ENCODE peak calls at places on chromosomes 13 and 19, in eight cellular contexts. T is OCI-LY7, N is cardiac muscle cell, D is Peyer's patch, S is heart left ventricle, J is IMR-90, G is ascending aorta, F is ovary. B is an unnamed sample.

GRCh38 chr19:18128044-18128443 is 24.9 kb upstream of the PIK3R2 start:
- DNase-seq in N (no peak), S (no peak), D (no peak), T (no peak), J (peak; percentile 33), G (no peak), F (no peak), B (no peak)

GRCh38 chr19:50191270-50191669 is 12.2 kb upstream of the MYH14 start:
- DNase-seq in S (no peak), T (no peak), N (no peak), F (no peak), G (no peak), D (no peak), J (no peak), B (no peak)

GRCh38 chr13:83798731-83799130 is 83.5 kb downstream of the SLITRK1 start:
- DNase-seq in T (no peak), S (no peak), N (peak; percentile 12), J (peak; percentile 37), F (no peak), D (no peak), G (no peak), B (no peak)

GRCh38 chr19:40177286-40178070 is 13.7 kb upstream of the MAP3K10 start:
- DNase-seq in F (no peak), S (no peak), T (no peak), D (no peak), J (no peak), N (no peak), G (no peak), B (no peak)

GRCh38 chr13:102399791-102400618 is 1.8 kb downstream of the FGF14 start:
- DNase-seq in N (no peak), J (no peak), D (no peak), G (no peak), S (peak; percentile 11), T (no peak), F (no peak), B (no peak)

GRCh38 chr19:49570997-49571676 is 9.2 kb downstream of the NOSIP start:
- DNase-seq in J (no peak), D (peak; percentile 74), N (no peak), T (peak; percentile 42), G (no peak), F (no peak), S (no peak), B (no peak)

GRCh38 chr13:106464076-106464475 is 71.4 kb downstream of the EFNB2 start:
- DNase-seq in D (no peak), F (no peak), J (no peak), S (no peak), N (peak; percentile 59), G (no peak), T (no peak), B (no peak)

GRCh38 chr13:61110804-61111203 is 304.8 kb downstream of the PCDH20 start:
- DNase-seq in G (no peak), F (no peak), S (no peak), T (no peak), D (no peak), N (no peak), J (no peak), B (no peak)

GRCh38 chr19:54707932-54708331 is 16.3 kb upstream of the KIR3DL3 start:
- DNase-seq in N (no peak), F (no peak), T (peak; percentile 9), J (no peak), S (no peak), D (peak; percentile 65), G (no peak), B (no peak)

GRCh38 chr13:72204291-72204690 is 337.3 kb upstream of the DACH1 start:
- DNase-seq in N (no peak), S (no peak), D (no peak), G (no peak), J (no peak), F (no peak), T (no peak), B (no peak)

GRCh38 chr19:34350161-34350561 is 14.8 kb upstream of the GPI start:
- DNase-seq in S (no peak), D (peak; percentile 69), N (no peak), J (peak; percentile 43), T (peak; percentile 28), F (peak; percentile 3), G (no peak), B (peak; percentile 98)

GRCh38 chr19:27821418-27822018 is 1391.4 kb downstream of the UQCRFS1 start:
- DNase-seq in N (no peak), J (no peak), D (no peak), S (no peak), T (no peak), F (no peak), G (no peak), B (no peak)

GRCh38 chr13:111051041-111051440 is 64.1 kb upstream of the ARHGEF7 start:
- DNase-seq in D (no peak), T (no peak), J (no peak), S (no peak), F (no peak), N (no peak), G (no peak), B (no peak)

GRCh38 chr13:48012668-48013067 is 11.6 kb upstream of the SUCLA2 start:
- DNase-seq in T (no peak), S (no peak), D (no peak), G (no peak), N (no peak), F (no peak), J (no peak), B (no peak)

GRCh38 chr13:75762066-75762937 is 126.2 kb downstream of the LMO7 start:
- DNase-seq in G (no peak), F (no peak), D (peak; percentile 50), T (no peak), S (no peak), J (peak; percentile 63), N (no peak), B (peak; percentile 3)

GRCh38 chr19:14916848-14917247 is 24.4 kb upstream of the OR7C2 start:
- DNase-seq in G (no peak), J (no peak), N (no peak), D (no peak), F (no peak), T (peak; percentile 4), S (no peak), B (no peak)

GRCh38 chr13:63628310-63628709 is 2212.7 kb upstream of the PCDH20 start:
- DNase-seq in G (no peak), D (no peak), T (no peak), N (no peak), F (no peak), S (no peak), J (no peak), B (no peak)

GRCh38 chr19:33278023-33278402 is 24.3 kb downstream of the CEBPA start:
- DNase-seq in J (no peak), S (no peak), N (no peak), T (no peak), G (no peak), F (no peak), D (no peak), B (no peak)

GRCh38 chr13:95709101-95709500 is 32.2 kb downstream of the DNAJC3 start:
- DNase-seq in N (peak; percentile 54), J (no peak), S (no peak), D (no peak), T (no peak), F (no peak), G (no peak), B (no peak)

GRCh38 chr13:98780972-98781869 is 28.7 kb upstream of the SLC15A1 start:
- DNase-seq in F (no peak), G (no peak), S (no peak), J (no peak), D (peak; percentile 33), T (no peak), N (no peak), B (no peak)

GRCh38 chr13:98782654-98783053 is 30.2 kb upstream of the SLC15A1 start:
- DNase-seq in J (no peak), N (peak; percentile 67), F (no peak), S (no peak), T (no peak), D (peak; percentile 21), G (no peak), B (no peak)

GRCh38 chr13:98783856-98784478 is 31.5 kb upstream of the SLC15A1 start:
- DNase-seq in J (no peak), G (no peak), T (no peak), F (no peak), N (no peak), D (peak; percentile 25), S (no peak), B (no peak)

GRCh38 chr13:98780451-98780850 is 28.0 kb upstream of the SLC15A1 start:
- DNase-seq in G (no peak), N (no peak), D (no peak), T (no peak), F (no peak), S (no peak), J (no peak), B (no peak)

GRCh38 chr13:98781905-98782304 is 29.4 kb upstream of the SLC15A1 start:
- DNase-seq in F (no peak), S (no peak), N (no peak), J (no peak), T (no peak), D (peak; percentile 11), G (no peak), B (no peak)
- H3K4me1 ChIP-seq in F (no peaks in the 10 kb centered on the region), S (no peaks in the 10 kb centered on the region), N (no peaks in the 10 kb centered on the region), J (no peaks in the 10 kb centered on the region), T (no peaks in the 10 kb centered on the region), D (no peaks in the 10 kb centered on the region), G (no peaks in the 10 kb centered on the region), B (no peaks in the 10 kb centered on the region)

GRCh38 chr19:36748431-36749275 is 24.0 kb downstream of the ZNF850 start:
- DNase-seq in J (no peak), T (no peak), G (no peak), S (no peak), D (no peak), F (no peak), N (no peak), B (no peak)
- H3K36me3 ChIP-seq in J (peaks cover 43% of the 10 kb centered on the region), T (peaks cover 86% of the 10 kb centered on the region), G (peaks cover 98% of the 10 kb centered on the region), S (peaks cover 38% of the 10 kb centered on the region), D (peaks cover 56% of the 10 kb centered on the region), F (peaks cover 2% of the 10 kb centered on the region), N (peaks cover 58% of the 10 kb centered on the region), B (peaks cover 27% of the 10 kb centered on the region)

GRCh38 chr13:33284916-33285315 is 639 bp downstream of the STARD13 start:
- DNase-seq in G (no peak), D (no peak), F (no peak), J (no peak), S (no peak), T (no peak), N (peak; percentile 39), B (no peak)

GRCh38 chr13:33289966-33290365 is 4.4 kb upstream of the STARD13 start:
- DNase-seq in J (peak; percentile 66), T (no peak), D (no peak), N (no peak), S (no peak), F (no peak), G (no peak), B (no peak)

GRCh38 chr13:33286143-33286542 is 588 bp upstream of the STARD13 start:
- DNase-seq in T (no peak), D (no peak), N (peak; percentile 48), F (no peak), G (no peak), J (no peak), S (no peak), B (no peak)

GRCh38 chr13:33285420-33286124 is at the start of gene STARD13:
- DNase-seq in G (peak; percentile 92), T (no peak), J (peak; percentile 98), F (peak; percentile 93), D (peak; percentile 91), N (peak; percentile 98), S (peak; percentile 96), B (no peak)

GRCh38 chr13:33287142-33287882 is 1.8 kb upstream of the STARD13 start:
- DNase-seq in J (no peak), G (no peak), T (no peak), S (no peak), N (no peak), F (no peak), D (no peak), B (no peak)
- H3K4me1 ChIP-seq in J (peaks cover 14% of the 10 kb centered on the region), G (peaks cover 22% of the 10 kb centered on the region), T (no peaks in the 10 kb centered on the region), S (peaks cover 10% of the 10 kb centered on the region), N (peaks cover 17% of the 10 kb centered on the region), F (no peaks in the 10 kb centered on the region), D (no peaks in the 10 kb centered on the region), B (peaks cover 7% of the 10 kb centered on the region)

GRCh38 chr13:40756042-40756441 is 14.9 kb downstream of the MRPS31 start:
- DNase-seq in N (no peak), T (no peak), F (no peak), J (no peak), D (no peak), G (no peak), S (no peak), B (no peak)
- H3K36me3 ChIP-seq in N (peaks cover 35% of the 10 kb centered on the region), T (peaks cover 80% of the 10 kb centered on the region), F (no peaks in the 10 kb centered on the region), J (peaks cover 16% of the 10 kb centered on the region), D (peaks cover 57% of the 10 kb centered on the region), G (peaks cover 78% of the 10 kb centered on the region), S (peaks cover 95% of the 10 kb centered on the region), B (peaks cover 55% of the 10 kb centered on the region)

B was measured in CD4-positive, CD25-positive, alpha-beta regulatory T cell.